ENCODE peak calls at places on chromosomes 1 and 21, in nine cellular contexts. M is Panc1, Q is heart right ventricle, S is PC-9, D is SJSA1, T is A549, K is heart left ventricle, A is cardiac muscle cell, Z is upper lobe of right lung. U is an unnamed sample.

GRCh38 chr1:52476943-52477342 is 72.5 kb downstream of the PRPF38A start:
- DNase-seq in A (no peak), K (no peak), D (no peak), S (no peak), M (no peak), Q (no peak), T (no peak), Z (no peak), U (no peak)

GRCh38 chr1:186568221-186568620 is 107.3 kb upstream of the PDC start:
- DNase-seq in D (no peak), K (no peak), Z (no peak), M (no peak), T (no peak), Q (no peak), S (no peak), A (no peak), U (no peak)

GRCh38 chr21:38039841-38040240 is 123.6 kb upstream of the KCNJ6 start:
- DNase-seq in Z (no peak), D (no peak), M (no peak), S (no peak), Q (no peak), K (no peak), A (no peak), T (peak; percentile 5), U (no peak)

GRCh38 chr1:34923490-34923889 is 6.0 kb downstream of the DLGAP3 start:
- DNase-seq in S (no peak), M (no peak), Q (no peak), K (no peak), A (no peak), Z (no peak), T (no peak), D (no peak), U (no peak)

GRCh38 chr1:184191181-184191601 is 139.7 kb downstream of the TSEN15 start:
- DNase-seq in Q (peak; percentile 47), K (peak; percentile 43), A (peak; percentile 90), T (no peak), S (no peak), D (no peak), Z (no peak), M (no peak), U (peak; percentile 28)

GRCh38 chr1:201450721-201451291 is 18.2 kb downstream of the PHLDA3 start:
- DNase-seq in S (no peak), Z (peak; percentile 89), D (peak; percentile 74), K (peak; percentile 80), A (peak; percentile 95), Q (peak; percentile 80), M (no peak), T (no peak), U (peak; percentile 68)

GRCh38 chr1:224874775-224875174 is 54.7 kb upstream of the DNAH14 start:
- DNase-seq in Z (no peak), A (no peak), M (no peak), S (no peak), K (no peak), T (no peak), Q (no peak), D (no peak), U (no peak)

GRCh38 chr1:145959957-145960467 is 2.2 kb upstream of the LIX1L start:
- DNase-seq in K (no peak), S (no peak), M (no peak), T (no peak), D (no peak), A (no peak), Z (no peak), Q (no peak), U (no peak)

GRCh38 chr1:112465122-112465521 is 43.6 kb upstream of the WNT2B start:
- DNase-seq in Z (no peak), A (peak; percentile 42), M (no peak), S (no peak), D (peak; percentile 83), K (no peak), Q (no peak), T (no peak), U (peak; percentile 56)
- H3K4me3 ChIP-seq in Z (no peak overlapping the region), A (no peak overlapping the region), M (no peak overlapping the region), S (no peak overlapping the region), D (no peak overlapping the region), K (no peak overlapping the region), Q (no peak overlapping the region), T (no peak overlapping the region), U (no peak overlapping the region)

DNA sequence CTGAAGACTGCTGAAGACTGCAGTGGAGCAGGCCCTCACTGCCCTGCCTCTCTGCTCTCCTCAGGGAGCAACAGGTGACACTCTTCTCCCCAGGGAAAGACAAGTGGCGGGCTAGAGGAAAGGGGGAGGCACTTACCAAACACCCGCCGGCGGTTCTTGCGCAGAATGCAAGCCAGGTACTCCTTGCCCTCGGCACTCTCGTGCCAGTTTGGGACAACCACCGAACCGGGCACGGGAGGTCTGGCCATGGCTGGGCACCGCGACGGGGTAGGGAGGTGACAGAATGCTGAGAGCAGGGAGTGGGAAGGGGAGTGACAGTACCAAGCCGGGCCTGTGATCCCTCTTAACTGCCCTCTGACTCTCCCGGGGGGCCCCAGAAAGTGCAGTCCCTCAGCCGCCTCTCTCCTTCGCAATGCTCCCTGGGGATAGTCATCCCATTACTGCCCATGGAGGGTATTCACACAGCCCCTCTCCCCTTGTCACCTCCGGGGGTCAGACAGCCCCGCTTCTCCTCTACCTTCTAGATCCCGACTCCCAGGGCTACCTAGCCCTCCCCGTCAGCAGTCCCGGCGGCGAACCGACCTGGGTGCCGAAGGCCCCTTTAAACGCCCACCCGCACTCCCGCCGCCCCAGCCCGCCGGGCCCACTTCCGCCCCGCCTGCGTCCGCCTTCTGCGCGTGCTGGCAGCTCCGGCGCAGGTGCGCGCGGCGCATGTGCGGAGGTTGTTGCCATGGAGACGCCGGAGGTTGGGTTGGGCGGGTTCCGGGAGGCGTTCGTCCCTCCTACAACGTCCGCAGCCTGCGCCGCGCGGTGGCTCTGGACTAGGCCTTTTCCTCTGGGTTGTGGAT is at the start of gene CPLANE2:
- DNase-seq in Z (peak; percentile 98), T (peak; percentile 90), D (peak; percentile 76), Q (peak; percentile 95), A (peak; percentile 95), S (peak; percentile 93), K (peak; percentile 97), M (no peak), U (peak; percentile 83)
- H3K27ac ChIP-seq in Z (peak within 1 kb of the TSS; percentile 94), T (peak within 1 kb of the TSS; percentile 94), D (peak within 1 kb of the TSS; percentile 37), Q (peak within 1 kb of the TSS; percentile 88), A (peak within 1 kb of the TSS; percentile 59), S (peak within 1 kb of the TSS; percentile 60), K (peak within 1 kb of the TSS; percentile 91), M (peak within 1 kb of the TSS; percentile 96), U (peak within 1 kb of the TSS; percentile 42)

GRCh38 chr1:6420594-6421042 is 899 bp upstream of the HES2 start:
- DNase-seq in S (no peak), Z (no peak), K (no peak), A (no peak), D (no peak), Q (no peak), T (no peak), M (no peak), U (no peak)

GRCh38 chr1:6418668-6419396 is 887 bp downstream of the HES2 start:
- DNase-seq in A (no peak), K (no peak), T (no peak), M (no peak), Z (no peak), Q (no peak), S (no peak), D (no peak), U (no peak)

GRCh38 chr1:6421266-6421665 is 1.5 kb upstream of the HES2 start:
- DNase-seq in K (no peak), S (no peak), D (no peak), T (no peak), A (no peak), Q (no peak), M (no peak), Z (no peak), U (no peak)

GRCh38 chr1:6419397-6419802 is 319 bp downstream of the HES2 start:
- DNase-seq in M (no peak), Z (no peak), A (no peak), S (no peak), Q (no peak), D (no peak), T (peak; percentile 41), K (no peak), U (no peak)

DNA sequence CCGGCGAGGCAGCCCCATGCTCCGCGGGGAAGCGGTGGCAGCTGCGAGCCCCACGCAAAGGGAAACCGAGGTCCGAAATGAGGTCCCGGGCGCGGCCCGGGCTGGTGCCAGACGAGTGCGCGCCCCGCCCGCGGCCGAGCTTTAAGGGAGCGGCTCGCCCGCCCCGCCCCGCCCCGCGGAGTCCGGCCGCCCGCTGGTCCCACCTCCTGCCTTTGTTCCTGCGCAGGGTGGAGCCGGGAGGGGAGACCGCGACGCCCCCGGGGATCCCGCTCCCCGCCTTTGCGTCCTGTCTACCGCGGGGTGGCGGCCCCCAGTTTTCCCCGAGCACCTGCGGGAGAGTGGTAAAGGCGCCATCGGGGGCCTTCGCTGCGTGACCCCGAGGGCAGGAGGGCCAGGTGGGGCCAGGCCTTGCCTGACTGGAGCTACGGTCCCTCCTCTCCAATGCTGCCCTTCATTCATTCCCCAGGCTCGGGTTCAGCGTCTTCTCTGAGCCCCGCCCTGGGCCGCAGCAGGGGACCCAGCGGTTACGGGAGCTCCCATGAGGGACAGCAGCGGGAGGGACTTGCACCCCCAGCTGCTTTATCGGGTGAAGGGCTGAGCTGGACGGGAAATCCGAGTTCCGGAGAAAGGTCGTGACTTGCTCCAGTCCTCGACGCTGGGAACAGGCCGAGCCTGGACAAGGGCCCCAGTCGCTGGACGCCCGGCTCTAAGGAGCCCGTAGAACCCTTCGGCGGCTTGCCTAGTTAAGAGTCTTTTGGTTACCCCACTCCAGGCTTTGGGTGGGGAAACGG is at the start of gene HES2:
- DNase-seq in K (no peak), M (no peak), S (peak; percentile 67), Z (no peak), T (no peak), D (no peak), A (no peak), Q (no peak), U (no peak)
- H3K4me3 ChIP-seq in K (peak within 1 kb of the TSS; percentile 37), M (peak within 1 kb of the TSS; percentile 45), S (peak within 1 kb of the TSS; percentile 48), Z (peak within 1 kb of the TSS; percentile 40), T (peak within 1 kb of the TSS; percentile 52), D (no peak within 1 kb of the TSS), A (peak within 1 kb of the TSS; percentile 20), Q (peak within 1 kb of the TSS; percentile 29), U (no peak within 1 kb of the TSS)

GRCh38 chr1:96559707-96560588 is 161.6 kb upstream of the PTBP2 start:
- DNase-seq in M (peak; percentile 12), Z (no peak), S (peak; percentile 25), D (peak; percentile 59), T (peak; percentile 5), A (peak; percentile 96), K (no peak), Q (no peak), U (peak; percentile 97)

GRCh38 chr1:96554364-96554763 is 167.2 kb upstream of the PTBP2 start:
- DNase-seq in T (no peak), M (no peak), Z (no peak), D (no peak), S (no peak), K (no peak), A (no peak), Q (no peak), U (no peak)

GRCh38 chr1:96562094-96562493 is 159.5 kb upstream of the PTBP2 start:
- DNase-seq in M (no peak), A (no peak), Q (no peak), S (no peak), T (no peak), D (no peak), K (no peak), Z (no peak), U (no peak)

GRCh38 chr1:96557336-96557735 is 164.2 kb upstream of the PTBP2 start:
- DNase-seq in T (no peak), M (no peak), D (no peak), S (no peak), Z (no peak), A (peak; percentile 49), K (no peak), Q (no peak), U (no peak)

DNA sequence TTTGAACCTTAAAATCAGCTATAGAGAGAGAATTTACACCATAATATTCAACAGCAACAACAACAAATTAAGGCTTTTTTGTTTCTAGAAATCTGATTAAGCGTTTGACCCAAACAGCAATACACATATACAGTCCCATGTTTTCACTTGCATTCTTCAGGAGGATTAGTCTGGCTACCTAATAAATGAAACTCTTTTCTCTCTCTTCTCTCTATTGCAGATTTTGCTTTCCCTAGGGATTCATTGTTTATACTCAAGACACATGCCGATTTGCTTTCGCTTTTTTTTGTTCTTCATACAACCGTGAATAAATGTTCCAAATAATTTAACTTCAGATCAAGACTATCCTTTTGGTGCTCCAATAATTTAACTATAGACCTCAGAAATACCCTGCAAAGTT is 162.4 kb upstream of the PTBP2 start:
- DNase-seq in S (no peak), K (no peak), T (no peak), M (no peak), A (peak; percentile 19), Q (no peak), D (peak; percentile 37), Z (no peak), U (no peak)
- H3K27ac ChIP-seq in S (no peak overlapping the region), K (no peak overlapping the region), T (no peak overlapping the region), M (no peak overlapping the region), A (no peak overlapping the region), Q (no peak overlapping the region), D (peak overlapping the region; percentile 74), Z (no peak overlapping the region), U (peak overlapping the region; percentile 71)